ENCODE peak calls at places on chromosomes 11 and 22, in five cellular contexts. T is NB4; I is stimulated activated CD8-positive, alpha-beta memory T cell treated with anti-CD3 and anti-CD28 coated beads, Interleukin-4, amount 100 ng/mL, for 24 hours; V is activated CD4-positive, alpha-beta T cell treated with anti-CD3 and anti-CD28 coated beads for 24 hours; S is colonic mucosa. Z is an unnamed sample.

GRCh38 chr11:19398772-19399542 is 158.2 kb upstream of the E2F8 start:
- DNase-seq in I (no peak), S (no peak), T (no peak), V (no peak), Z (no peak)

GRCh38 chr11:38791346-38791961 is 2193.4 kb upstream of the RAG2 start:
- DNase-seq in I (no peak), S (peak), T (peak), V (no peak), Z (no peak)

GRCh38 chr11:122720482-122720881 is 65.0 kb downstream of the UBASH3B start:
- DNase-seq in I (no peak), V (no peak), T (no peak), S (no peak), Z (no peak)

GRCh38 chr11:65152157-65152556 is 17.8 kb upstream of the SYVN1 start:
- DNase-seq in T (no peak), S (no peak), V (no peak), I (no peak), Z (no peak)

GRCh38 chr22:19637405-19638281 is 76.7 kb upstream of the SEPTIN5 start:
- DNase-seq in V (no peak), S (no peak), I (no peak), T (no peak), Z (no peak)

GRCh38 chr11:19867064-19867463 is 154.4 kb downstream of the NAV2 start:
- DNase-seq in I (no peak), V (no peak), T (no peak), S (no peak), Z (no peak)

GRCh38 chr22:39130892-39131855 is 21.3 kb downstream of the CBX7 start:
- DNase-seq in I (no peak), T (no peak), S (no peak), V (no peak), Z (no peak)

GRCh38 chr11:26974068-26974790 is 19.7 kb upstream of the FIBIN start:
- DNase-seq in V (no peak), S (no peak), T (no peak), I (no peak), Z (peak)

GRCh38 chr11:126317681-126318641 is 14.1 kb downstream of the DCPS start:
- DNase-seq in V (no peak), T (peak), S (peak), I (no peak), Z (peak)

GRCh38 chr11:86481399-86481798 is 106.7 kb downstream of the CCDC81 start:
- DNase-seq in I (no peak), S (no peak), V (no peak), T (no peak), Z (no peak)

GRCh38 chr22:22666307-22667091 is 22.1 kb downstream of the GGTLC2 start:
- DNase-seq in I (no peak), T (peak), S (peak), V (no peak), Z (peak)

GRCh38 chr22:38083931-38084631 is at the start of gene SLC16A8:
- DNase-seq in S (no peak), V (no peak), I (no peak), T (no peak), Z (no peak)

GRCh38 chr11:3222941-3223905 is 4.6 kb upstream of the MRGPRG start:
- DNase-seq in I (no peak), V (no peak), T (peak), S (no peak), Z (no peak)

GRCh38 chr11:14021738-14022137 is 59.2 kb downstream of the SPON1 start:
- DNase-seq in I (no peak), S (no peak), V (no peak), T (no peak), Z (no peak)

GRCh38 chr11:128157423-128158298 is 429.7 kb downstream of the ETS1 start:
- DNase-seq in V (peak), T (peak), S (peak), I (peak), Z (peak)

GRCh38 chr11:65116370-65117205 is 913 bp downstream of the ZNHIT2 start:
- DNase-seq in S (peak), I (peak), T (peak), V (peak), Z (peak)

GRCh38 chr11:68979931-68980775 is 633 bp downstream of the MRGPRD start:
- DNase-seq in I (no peak), T (peak), V (no peak), S (no peak), Z (no peak)

Z was measured in SJSA1.